ENCODE peak calls at places on chromosomes 3 and 15, in four cellular contexts. R is K562, Y is HepG2, Z is GM12878. H is an unnamed sample.

GRCh38 chr3:66039590-66039887 is 821 bp upstream of the MAGI1 start:
- DNase-seq in Y (peak), Z (no peak), R (peak), H (peak)

GRCh38 chr3:100737334-100737733 is 28.0 kb downstream of the TFG start:
- DNase-seq in Z (no peak), R (peak), Y (no peak), H (no peak)

GRCh38 chr15:58361291-58361759 is 70.5 kb upstream of the LIPC start:
- DNase-seq in Y (no peak), Z (no peak), R (no peak), H (no peak)

GRCh38 chr3:160921020-160921635 is 165.1 kb downstream of the PPM1L start:
- DNase-seq in R (peak), Z (no peak), Y (peak), H (peak)

GRCh38 chr15:39466428-39466827 is 114.5 kb upstream of the THBS1 start:
- DNase-seq in Z (no peak), Y (no peak), R (no peak), H (no peak)

GRCh38 chr3:194540268-194540937 is 53.6 kb upstream of the ATP13A3 start:
- DNase-seq in Z (no peak), R (no peak), Y (no peak), H (no peak)

GRCh38 chr3:38655708-38656300 is 6.3 kb upstream of the SCN5A start:
- DNase-seq in Y (peak), R (peak), Z (no peak), H (no peak)

GRCh38 chr3:129316121-129317013 is 37.7 kb downstream of the HMCES start:
- DNase-seq in Z (no peak), Y (peak), R (peak), H (peak)

GRCh38 chr15:57031605-57032004 is 113.2 kb downstream of the TCF12 start:
- DNase-seq in Y (no peak), Z (no peak), R (peak), H (no peak)

GRCh38 chr3:173045770-173046382 is 95.2 kb downstream of the SPATA16 start:
- DNase-seq in Y (no peak), R (no peak), Z (no peak), H (no peak)

GRCh38 chr3:905217-905616 is 187.6 kb upstream of the CNTN6 start:
- DNase-seq in Y (no peak), Z (no peak), R (no peak), H (no peak)

GRCh38 chr3:28916713-28917499 is 364.0 kb upstream of the RBMS3 start:
- DNase-seq in R (no peak), Y (no peak), Z (peak), H (peak)

GRCh38 chr3:10983219-10983916 is 9.2 kb upstream of the SLC6A1 start:
- DNase-seq in Z (no peak), Y (peak), R (peak), H (peak)

DNA sequence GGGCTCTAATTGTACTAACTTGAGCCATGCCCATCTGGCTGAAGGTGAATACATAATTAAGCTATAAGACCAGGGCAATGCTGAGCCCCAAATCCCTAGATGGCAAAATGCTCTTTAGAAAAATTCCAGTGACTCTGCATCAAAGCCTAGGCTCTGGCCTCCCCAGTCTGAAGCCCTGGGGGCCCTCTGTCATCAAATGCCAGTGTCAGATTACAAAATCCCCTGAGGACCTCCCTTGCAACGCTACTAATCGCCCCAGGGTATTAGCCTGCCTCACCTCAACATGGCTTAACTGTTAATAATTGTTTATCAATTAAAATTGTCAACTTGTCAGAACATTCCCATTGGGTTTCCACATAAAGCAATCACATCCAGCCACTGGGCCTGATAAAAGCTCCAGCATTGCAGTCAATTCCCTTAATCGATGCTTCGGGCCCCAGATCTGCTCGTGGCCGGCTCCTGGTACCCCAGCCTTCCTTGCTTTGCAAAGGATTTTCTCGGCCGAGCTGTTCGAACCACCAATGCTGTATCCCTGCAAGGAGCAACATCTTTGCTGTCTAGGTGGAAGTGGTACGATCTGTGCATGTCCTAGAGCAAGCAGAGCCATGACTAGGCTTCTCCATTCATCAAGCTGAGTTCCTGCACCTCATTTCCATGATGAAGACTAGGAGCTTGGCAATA is 151.7 kb downstream of the MEGF11 start:
- DNase-seq in Y (no peak), Z (no peak), R (no peak), H (peak)
- TF ChIP-seq TCF7 in Y (no peak), Z (no peak), R (no peak), H (no peak)

GRCh38 chr3:46926871-46927717 is 49.5 kb downstream of the CCDC12 start:
- DNase-seq in Y (no peak), Z (peak), R (no peak), H (no peak)
- TF ChIP-seq TCF7 in Y (no peak), Z (no peak), R (no peak), H (no peak)

DNA sequence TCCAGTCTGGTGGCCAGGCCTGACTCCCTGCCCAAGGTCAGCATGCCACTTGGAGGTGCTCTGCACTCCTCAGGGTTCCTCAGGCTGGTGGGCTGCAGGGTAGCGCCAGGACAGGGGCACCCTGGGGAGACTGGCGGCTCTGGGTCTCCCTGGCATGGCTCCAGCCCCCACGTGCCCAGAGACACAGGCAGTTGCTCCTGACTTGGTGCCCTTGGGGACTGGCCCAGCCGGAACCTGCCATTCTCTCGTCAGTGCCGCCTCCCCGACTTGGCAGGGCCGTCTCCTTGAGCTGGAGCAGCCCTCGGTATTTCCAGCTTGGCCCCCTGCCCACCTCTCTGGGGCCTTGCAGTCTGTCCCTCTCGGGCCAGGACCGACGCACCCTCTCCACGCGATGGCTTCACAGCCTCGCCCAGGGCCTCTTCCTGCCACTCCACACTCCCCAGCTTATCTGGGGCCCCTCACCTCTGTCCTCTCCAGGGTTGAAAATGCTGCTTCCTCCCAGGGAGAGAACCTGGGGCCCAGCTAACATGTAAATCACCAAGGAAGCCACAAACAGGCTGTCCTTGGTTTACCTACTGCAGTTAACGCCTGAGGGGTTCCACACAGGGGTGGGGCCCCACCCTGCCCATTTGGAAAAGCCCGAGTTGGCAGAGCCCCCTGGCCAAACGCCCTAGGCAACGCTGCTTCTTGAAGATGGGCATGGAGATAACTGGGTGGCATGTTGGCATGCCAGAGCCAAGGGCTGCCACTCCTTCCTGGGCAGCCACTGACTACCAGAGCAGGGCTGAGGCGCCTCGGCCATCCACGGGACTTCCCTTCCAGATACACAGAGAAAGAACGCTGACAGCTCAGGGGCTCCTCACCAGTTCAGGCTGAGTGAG is 61.4 kb downstream of the SMAD6 start:
- DNase-seq in Z (no peak), R (no peak), Y (no peak), H (no peak)
- TF ChIP-seq TCF7 in Z (no peak), R (no peak), Y (no peak), H (no peak)

GRCh38 chr3:8253201-8253600 is 248.4 kb upstream of the LMCD1 start:
- DNase-seq in Y (no peak), R (no peak), Z (no peak), H (no peak)
- TF ChIP-seq TCF7 in Y (no peak), R (no peak), Z (no peak), H (no peak)